ENCODE peak calls at places on chromosomes 7 and 10, in seven cellular contexts. One of them, this sample, is unnamed.

GRCh38 chr7:150355666-150356059 is 13.0 kb upstream of the REPIN1 start:
- DNase-seq in upper lobe of right lung: no peak
- DNase-seq in lung: no peak
- DNase-seq in cardiac fibroblast: no peak
- DNase-seq in neural crest cell: no peak
- DNase-seq in left ventricle myocardium superior: no peak
- DNase-seq in lower lobe of right lung: no peak
- DNase-seq in this sample: no peak

GRCh38 chr7:22482476-22482875 is 17.5 kb downstream of the STEAP1B start:
- DNase-seq in lower lobe of right lung: no peak
- DNase-seq in lung: no peak
- DNase-seq in upper lobe of right lung: no peak
- DNase-seq in neural crest cell: no peak
- DNase-seq in cardiac fibroblast: no peak
- DNase-seq in left ventricle myocardium superior: no peak
- DNase-seq in this sample: no peak

GRCh38 chr7:9028012-9028411 is 594.6 kb downstream of the NXPH1 start:
- DNase-seq in lower lobe of right lung: no peak
- DNase-seq in left ventricle myocardium superior: no peak
- DNase-seq in neural crest cell: no peak
- DNase-seq in lung: no peak
- DNase-seq in upper lobe of right lung: no peak
- DNase-seq in cardiac fibroblast: no peak
- DNase-seq in this sample: no peak

GRCh38 chr7:31466036-31466435 is 47.9 kb upstream of the ITPRID1 start:
- DNase-seq in lung: no peak
- DNase-seq in cardiac fibroblast: no peak
- DNase-seq in left ventricle myocardium superior: no peak
- DNase-seq in lower lobe of right lung: no peak
- DNase-seq in neural crest cell: no peak
- DNase-seq in upper lobe of right lung: no peak
- DNase-seq in this sample: no peak

GRCh38 chr7:141072548-141073172 is 1.2 kb upstream of the TMEM178B start:
- DNase-seq in lung: no peak
- DNase-seq in left ventricle myocardium superior: peak; percentile 71
- DNase-seq in upper lobe of right lung: peak; percentile 65
- DNase-seq in neural crest cell: peak; percentile 48
- DNase-seq in lower lobe of right lung: no peak
- DNase-seq in cardiac fibroblast: peak; percentile 76
- DNase-seq in this sample: peak; percentile 80

GRCh38 chr10:96556003-96556402 is 30.8 kb downstream of the TM9SF3 start:
- DNase-seq in neural crest cell: no peak
- DNase-seq in upper lobe of right lung: no peak
- DNase-seq in lung: no peak
- DNase-seq in left ventricle myocardium superior: no peak
- DNase-seq in cardiac fibroblast: peak; percentile 20
- DNase-seq in lower lobe of right lung: no peak
- DNase-seq in this sample: peak; percentile 8

GRCh38 chr10:8830876-8831275 is 776.4 kb downstream of the GATA3 start:
- DNase-seq in cardiac fibroblast: no peak
- DNase-seq in neural crest cell: no peak
- DNase-seq in upper lobe of right lung: no peak
- DNase-seq in lung: no peak
- DNase-seq in lower lobe of right lung: no peak
- DNase-seq in left ventricle myocardium superior: no peak
- DNase-seq in this sample: no peak

GRCh38 chr10:49296826-49297225 is 2.1 kb upstream of the C10orf71 start:
- DNase-seq in left ventricle myocardium superior: no peak
- DNase-seq in lower lobe of right lung: no peak
- DNase-seq in cardiac fibroblast: no peak
- DNase-seq in upper lobe of right lung: no peak
- DNase-seq in neural crest cell: no peak
- DNase-seq in lung: no peak
- DNase-seq in this sample: no peak

GRCh38 chr7:36630112-36630650 is 94.1 kb downstream of the AOAH start:
- DNase-seq in upper lobe of right lung: no peak
- DNase-seq in lower lobe of right lung: no peak
- DNase-seq in neural crest cell: no peak
- DNase-seq in cardiac fibroblast: no peak
- DNase-seq in left ventricle myocardium superior: no peak
- DNase-seq in lung: no peak
- DNase-seq in this sample: no peak

GRCh38 chr7:28685660-28686417 is 272.3 kb downstream of the TRIL start:
- DNase-seq in neural crest cell: peak; percentile 50
- DNase-seq in cardiac fibroblast: peak; percentile 99
- DNase-seq in lung: peak; percentile 93
- DNase-seq in upper lobe of right lung: peak; percentile 82
- DNase-seq in left ventricle myocardium superior: peak; percentile 87
- DNase-seq in lower lobe of right lung: peak; percentile 83
- DNase-seq in this sample: peak; percentile 97

GRCh38 chr7:23714579-23714978 is 4.6 kb downstream of the STK31 start:
- DNase-seq in cardiac fibroblast: no peak
- DNase-seq in neural crest cell: no peak
- DNase-seq in lower lobe of right lung: no peak
- DNase-seq in lung: no peak
- DNase-seq in left ventricle myocardium superior: no peak
- DNase-seq in upper lobe of right lung: no peak
- DNase-seq in this sample: no peak

GRCh38 chr10:52870562-52870961 is 98.0 kb upstream of the MBL2 start:
- DNase-seq in left ventricle myocardium superior: no peak
- DNase-seq in lung: no peak
- DNase-seq in cardiac fibroblast: no peak
- DNase-seq in neural crest cell: no peak
- DNase-seq in upper lobe of right lung: no peak
- DNase-seq in lower lobe of right lung: no peak
- DNase-seq in this sample: no peak